ENCODE peak calls at places on chromosomes 7 and 10, in four cellular contexts. T is heart right ventricle, S is right lobe of liver, H is GM12865. A is an unnamed sample.

GRCh38 chr10:48414160-48414559 is 107.7 kb downstream of the MAPK8 start:
- DNase-seq in T (no peak), S (no peak), H (no peak), A (no peak)

GRCh38 chr7:7443951-7444350 is 91.7 kb downstream of the COL28A1 start:
- DNase-seq in T (no peak), S (no peak), H (no peak), A (no peak)

GRCh38 chr7:55144955-55145342 is 126.1 kb downstream of the EGFR start:
- DNase-seq in T (no peak), S (no peak), H (no peak), A (no peak)

GRCh38 chr10:31770307-31770902 is 158.2 kb downstream of the ARHGAP12 start:
- DNase-seq in T (no peak), S (peak; percentile 62), H (peak; percentile 67), A (no peak)

GRCh38 chr10:22231260-22231659 is 13.4 kb upstream of the EBLN1 start:
- DNase-seq in T (no peak), S (no peak), H (no peak), A (no peak)

GRCh38 chr10:26555719-26556368 is 117.7 kb downstream of the APBB1IP start:
- DNase-seq in T (peak; percentile 54), S (peak; percentile 54), H (no peak), A (peak; percentile 81)

GRCh38 chr7:152106990-152107389 is 81.5 kb downstream of the GALNT11 start:
- DNase-seq in T (no peak), S (no peak), H (no peak), A (no peak)

GRCh38 chr7:3068568-3068967 is 24.9 kb upstream of the CARD11 start:
- DNase-seq in T (no peak), S (no peak), H (peak; percentile 43), A (no peak)

DNA sequence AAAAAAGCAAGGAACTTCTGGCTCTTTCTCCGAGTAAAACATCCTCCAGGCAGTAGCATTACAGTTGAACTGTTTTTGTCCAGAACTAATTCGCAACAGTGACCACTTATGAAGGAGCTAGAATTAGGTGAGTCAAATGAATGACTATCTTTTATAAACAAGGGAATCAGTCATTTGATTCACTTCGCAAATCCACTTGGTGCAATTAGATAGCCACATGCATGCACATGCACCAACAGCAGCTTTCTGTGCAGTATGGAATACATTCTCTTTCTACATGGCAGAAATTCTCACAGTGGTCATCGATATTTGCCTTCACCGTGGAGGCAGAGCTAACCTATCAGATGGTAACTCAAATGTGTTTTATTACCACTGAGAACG is 118.8 kb downstream of the CDK6 start:
- DNase-seq in T (no peak), S (no peak), H (no peak), A (no peak)
- H3K4me3 ChIP-seq in T (peak overlapping the region; percentile 42), S (peak overlapping the region; percentile 24), H (no peak overlapping the region), A (peak overlapping the region; percentile 46)

DNA sequence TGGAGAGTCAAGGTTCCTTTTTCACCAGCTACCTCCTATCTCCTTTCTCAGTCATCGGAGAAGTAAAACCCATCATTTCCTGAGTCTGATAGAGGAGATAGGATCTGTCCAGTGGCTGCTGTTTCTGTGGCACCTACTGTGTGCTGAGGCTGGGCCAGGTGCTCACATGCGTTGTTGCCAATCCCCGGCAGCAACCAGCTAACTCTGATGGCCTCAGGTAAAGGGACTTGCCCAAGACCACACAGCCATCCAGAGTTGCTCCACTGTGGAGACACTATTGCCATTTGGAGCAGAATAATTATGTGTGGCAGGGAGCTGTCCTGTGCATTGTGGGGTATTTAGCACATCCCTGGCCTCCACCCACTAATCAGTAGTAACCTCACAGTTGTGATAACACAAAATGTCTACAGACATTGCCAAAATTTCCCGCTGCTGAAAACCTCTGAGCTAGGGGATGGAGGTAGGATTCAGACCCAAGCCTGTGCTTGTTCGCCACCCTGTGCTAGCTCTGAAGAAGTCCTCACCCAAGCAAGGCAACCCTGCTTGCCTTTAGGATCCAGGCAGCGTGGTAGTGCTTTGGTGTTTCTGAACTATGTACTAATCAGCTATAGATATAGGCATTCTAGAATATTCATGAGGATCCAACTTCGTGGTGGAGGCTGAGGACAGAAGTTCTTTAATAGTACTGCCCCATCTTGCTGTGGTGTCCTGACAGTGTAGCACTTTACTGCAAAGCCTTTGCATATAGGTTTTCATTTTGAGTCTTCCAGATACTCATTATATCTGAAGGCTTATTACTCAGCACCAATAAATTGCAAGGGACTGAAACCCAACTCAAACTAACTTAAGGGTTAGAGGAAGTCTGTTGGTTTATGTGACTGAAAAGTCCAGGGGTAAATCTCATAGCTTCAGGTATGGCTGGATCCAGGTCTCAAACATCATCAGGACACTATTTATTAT is 164.6 kb downstream of the GRK5 start:
- DNase-seq in T (no peak), S (no peak), H (peak; percentile 56), A (no peak)
- TF ChIP-seq CTCF in T (no peak), S (no peak), H (no peak), A (no peak)

GRCh38 chr7:30344513-30344912 is 60.1 kb downstream of the ZNRF2 start:
- DNase-seq in T (no peak), S (no peak), H (no peak), A (no peak)

GRCh38 chr7:30349816-30350215 is 65.4 kb downstream of the ZNRF2 start:
- DNase-seq in T (no peak), S (no peak), H (no peak), A (no peak)

GRCh38 chr7:30348083-30348560 is 63.7 kb downstream of the ZNRF2 start:
- DNase-seq in T (no peak), S (no peak), H (peak; percentile 89), A (peak; percentile 90)

GRCh38 chr7:30349170-30349569 is 64.8 kb downstream of the ZNRF2 start:
- DNase-seq in T (no peak), S (no peak), H (no peak), A (no peak)

GRCh38 chr7:30347226-30348082 is 63.1 kb downstream of the ZNRF2 start:
- DNase-seq in T (no peak), S (no peak), H (no peak), A (no peak)
- H3K4me3 ChIP-seq in T (no peak overlapping the region), S (no peak overlapping the region), H (peak overlapping the region; percentile 14), A (no peak overlapping the region)

GRCh38 chr7:16604054-16604453 is 41.5 kb downstream of the ANKMY2 start:
- DNase-seq in T (no peak), S (no peak), H (no peak), A (peak; percentile 41)
- TF ChIP-seq CTCF in T (peak; percentile 13), S (peak; percentile 6), H (peak; percentile 1), A (peak; percentile 34)

GRCh38 chr7:157670490-157671357 is 333.9 kb downstream of the DNAJB6 start:
- DNase-seq in T (no peak), S (no peak), H (no peak), A (no peak)
- H3K4me3 ChIP-seq in T (no peak overlapping the region), S (no peak overlapping the region), H (no peak overlapping the region), A (no peak overlapping the region)

DNA sequence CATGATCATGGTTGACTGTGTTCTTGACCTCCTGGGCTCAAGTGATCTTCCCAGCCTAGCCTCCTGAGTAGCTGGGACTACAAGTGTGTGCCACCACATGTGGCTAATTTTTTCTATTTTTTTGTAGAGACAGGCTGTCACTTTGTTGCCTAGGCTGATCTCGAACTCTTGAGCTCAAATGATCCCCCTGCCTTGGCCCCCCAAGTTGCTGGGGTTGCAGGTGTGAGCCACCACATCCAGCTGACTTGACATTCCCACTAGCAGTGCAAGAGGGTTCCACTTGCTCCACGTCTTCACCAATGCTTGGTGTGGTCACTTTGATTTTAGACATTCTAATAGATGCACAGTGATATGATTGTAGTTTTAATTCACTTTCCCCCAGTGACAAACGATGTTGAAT is 25.1 kb downstream of the CYP26A1 start:
- DNase-seq in T (no peak), S (no peak), H (no peak), A (no peak)
- TF ChIP-seq CTCF in T (no peak), S (no peak), H (no peak), A (no peak)

DNA sequence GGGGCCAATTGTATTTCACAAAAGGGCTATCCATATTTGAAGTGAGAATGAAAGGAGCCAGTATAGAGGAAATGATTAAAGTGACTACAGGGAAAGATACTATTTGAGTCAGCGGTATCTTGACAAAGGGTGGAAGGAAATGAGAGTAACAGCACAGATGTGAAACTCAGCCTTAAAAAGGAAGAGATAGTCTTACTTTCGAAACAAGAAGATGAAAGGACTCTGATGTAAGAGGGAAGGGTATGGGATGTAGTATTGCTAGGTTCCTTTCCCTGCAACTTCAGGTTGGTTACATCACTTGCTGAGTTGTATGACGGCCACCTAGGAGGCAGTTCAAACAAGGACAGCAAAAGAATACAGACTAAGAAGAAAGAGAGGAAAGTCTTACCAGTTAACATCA is 13.7 kb downstream of the CISD1 start:
- DNase-seq in T (no peak), S (no peak), H (peak; percentile 79), A (peak; percentile 50)
- H3K4me3 ChIP-seq in T (no peak overlapping the region), S (no peak overlapping the region), H (no peak overlapping the region), A (no peak overlapping the region)

DNA sequence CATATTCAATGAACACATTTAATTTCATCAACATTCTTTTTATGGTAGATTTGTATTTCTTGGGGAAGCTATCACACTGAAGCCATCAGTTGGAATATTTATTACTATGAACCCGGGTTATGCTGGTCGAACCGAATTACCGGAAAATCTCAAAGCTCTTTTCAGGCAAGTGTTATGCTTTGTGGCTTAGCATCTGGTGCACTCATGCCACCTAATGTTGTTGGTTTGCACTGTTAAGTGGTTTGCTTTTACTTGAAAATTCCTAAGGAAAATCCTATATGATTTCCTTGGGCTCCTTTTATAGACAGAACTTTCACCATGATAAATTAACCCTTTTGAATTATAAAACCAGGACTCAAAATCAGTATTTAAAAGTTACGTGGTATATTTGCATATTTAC is 147.9 kb downstream of the DNAH11 start:
- DNase-seq in T (no peak), S (no peak), H (no peak), A (no peak)
- TF ChIP-seq CTCF in T (no peak), S (peak; percentile 42), H (no peak), A (no peak)